ENCODE peak calls at places on chromosomes 4 and X, in four cellular contexts. S, Z, P and J are unnamed samples.

GRCh38 chrX:18415386-18415785 is 10.0 kb upstream of the CDKL5 start:
- DNase-seq in S (peak), P (no peak), Z (no peak), J (no peak)

GRCh38 chr4:179695175-179695574 is 2252.9 kb upstream of the AGA start:
- DNase-seq in P (no peak), S (peak), Z (no peak), J (no peak)

GRCh38 chr4:54290980-54291379 is 61.9 kb downstream of the PDGFRA start:
- DNase-seq in S (no peak), P (no peak), Z (no peak), J (no peak)

GRCh38 chrX:150483576-150483975 is 84.8 kb upstream of the MTM1 start:
- DNase-seq in Z (no peak), P (no peak), S (no peak), J (no peak)

GRCh38 chr4:41413670-41414069 is 124.3 kb upstream of the LIMCH1 start:
- DNase-seq in P (no peak), S (peak), Z (no peak), J (no peak)

GRCh38 chr4:179130122-179130714 is 1688.0 kb upstream of the AGA start:
- DNase-seq in S (no peak), Z (no peak), P (no peak), J (no peak)

GRCh38 chr4:20422398-20422797 is 170.7 kb downstream of the SLIT2 start:
- DNase-seq in Z (no peak), S (peak), P (peak), J (peak)

GRCh38 chr4:98466868-98467599 is 191.4 kb downstream of the TSPAN5 start:
- DNase-seq in Z (no peak), S (no peak), P (no peak), J (no peak)

GRCh38 chr4:94457692-94458106 is 6.0 kb downstream of the PDLIM5 start:
- DNase-seq in Z (no peak), S (peak), P (no peak), J (no peak)

GRCh38 chrX:133726211-133726630 is 259.2 kb downstream of the GPC3 start:
- DNase-seq in P (peak), Z (no peak), S (peak), J (peak)

GRCh38 chr4:101178731-101179130 is 168.6 kb downstream of the PPP3CA start:
- DNase-seq in S (no peak), P (no peak), Z (no peak), J (no peak)

GRCh38 chr4:157751631-157752030 is 421.2 kb downstream of the GASK1B start:
- DNase-seq in Z (no peak), S (no peak), P (no peak), J (no peak)

GRCh38 chrX:53494427-53494826 is 60.3 kb upstream of the HSD17B10 start:
- DNase-seq in P (no peak), S (peak), Z (peak), J (no peak)

GRCh38 chr4:183544109-183544508 is 39.3 kb downstream of the ING2 start:
- DNase-seq in S (no peak), P (no peak), Z (no peak), J (no peak)

GRCh38 chr4:124121511-124121934 is 591.0 kb downstream of the ANKRD50 start:
- DNase-seq in P (peak), Z (no peak), S (peak), J (peak)

GRCh38 chrX:24190500-24191156 is 41.1 kb downstream of the ZFX start:
- DNase-seq in P (no peak), S (peak), Z (no peak), J (no peak)

GRCh38 chrX:117120700-117121099 is 657.9 kb upstream of the CT83 start:
- DNase-seq in P (no peak), S (no peak), Z (no peak), J (no peak)

GRCh38 chr4:54230479-54231418 is 1.7 kb downstream of the PDGFRA start:
- DNase-seq in P (no peak), Z (peak), S (peak), J (no peak)

GRCh38 chrX:103733017-103733416 is 22.3 kb downstream of the TMEM31 start:
- DNase-seq in Z (no peak), P (no peak), S (no peak), J (no peak)

GRCh38 chr4:8829584-8829983 is 42.1 kb downstream of the HMX1 start:
- DNase-seq in Z (no peak), P (no peak), S (no peak), J (no peak)

GRCh38 chr4:151620066-151620465 is 140.7 kb downstream of the GATB start:
- DNase-seq in S (no peak), P (no peak), Z (no peak), J (no peak)

GRCh38 chr4:158566860-158567259 is 45.2 kb downstream of the RXFP1 start:
- DNase-seq in P (no peak), Z (no peak), S (no peak), J (no peak)

GRCh38 chr4:155060873-155061272 is 147.6 kb upstream of the NPY2R start:
- DNase-seq in P (no peak), Z (no peak), S (no peak), J (no peak)

GRCh38 chr4:40924096-40924792 is 174.5 kb downstream of the NSUN7 start:
- DNase-seq in P (peak), S (peak), Z (peak), J (no peak)

GRCh38 chrX:107000013-107000515 is at the start of gene MORC4:
- DNase-seq in Z (peak), P (peak), S (peak), J (peak)

GRCh38 chrX:20967725-20968124 is 406.5 kb upstream of the CNKSR2 start:
- DNase-seq in Z (no peak), S (no peak), P (no peak), J (no peak)

GRCh38 chr4:185204238-185204910 is 574 bp upstream of the CFAP97 start:
- DNase-seq in S (no peak), P (no peak), Z (no peak), J (no peak)

GRCh38 chr4:101795704-101796103 is 5.2 kb downstream of the BANK1 start:
- DNase-seq in S (no peak), Z (no peak), P (no peak), J (no peak)

GRCh38 chr4:23680616-23681518 is 209.0 kb downstream of the PPARGC1A start:
- DNase-seq in S (peak), Z (no peak), P (no peak), J (no peak)

GRCh38 chr4:58553031-58553430 is 1442.8 kb upstream of the IGFBP7 start:
- DNase-seq in S (no peak), P (no peak), Z (no peak), J (no peak)

GRCh38 chr4:150961566-150961965 is 53.5 kb downstream of the LRBA start:
- DNase-seq in Z (no peak), P (no peak), S (no peak), J (no peak)

GRCh38 chrX:103063918-103064434 is at the start of gene BEX1:
- DNase-seq in P (no peak), S (peak), Z (no peak), J (no peak)

GRCh38 chr4:107666134-107666533 is 53.9 kb downstream of the PAPSS1 start:
- DNase-seq in S (peak), Z (no peak), P (no peak), J (no peak)

GRCh38 chr4:105146286-105147219 is at the start of gene TET2:
- DNase-seq in S (peak), Z (peak), P (peak), J (peak)

GRCh38 chr4:85603437-85604336 is 128.7 kb downstream of the ARHGAP24 start:
- DNase-seq in P (no peak), S (peak), Z (no peak), J (no peak)

GRCh38 chr4:16794816-16795445 is 103.5 kb downstream of the LDB2 start:
- DNase-seq in P (peak), S (peak), Z (peak), J (no peak)

GRCh38 chr4:140826701-140827027 is 70.5 kb upstream of the TBC1D9 start:
- DNase-seq in P (no peak), Z (no peak), S (no peak), J (no peak)
- H3K27ac ChIP-seq in P (no peak), Z (no peak), S (no peak), J (no peak)

DNA sequence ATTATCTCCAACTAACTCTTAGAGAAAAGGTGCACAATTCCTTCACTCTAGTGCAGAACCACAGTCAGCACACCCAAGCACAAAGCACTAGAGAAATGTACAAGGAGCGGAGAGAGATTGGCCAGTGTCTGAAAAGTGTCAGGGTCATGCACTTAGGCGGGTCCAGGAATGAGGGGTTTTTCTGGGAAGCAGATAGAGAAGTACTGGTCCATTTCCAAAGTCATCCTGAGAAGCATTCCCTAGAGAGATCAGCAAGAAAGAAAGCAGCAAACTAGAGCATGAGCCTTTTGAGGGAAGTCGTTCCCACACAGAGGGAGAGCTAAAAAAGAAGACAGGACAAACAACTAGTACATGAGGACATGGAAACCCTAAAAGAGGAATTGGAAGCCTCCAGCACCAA is 168.1 kb upstream of the MAP3K15 start:
- DNase-seq in P (no peak), Z (no peak), S (peak), J (no peak)
- H3K27ac ChIP-seq in P (no peak), Z (no peak), S (no peak), J (peak)

GRCh38 chrX:1486749-1487361 is 34.1 kb upstream of the ASMTL start:
- DNase-seq in Z (no peak), P (no peak), S (no peak), J (no peak)

GRCh38 chrX:1484638-1485019 is 31.9 kb upstream of the ASMTL start:
- DNase-seq in S (no peak), Z (no peak), P (no peak), J (no peak)

GRCh38 chrX:1485033-1485432 is 32.3 kb upstream of the ASMTL start:
- DNase-seq in Z (no peak), S (no peak), P (no peak), J (no peak)

GRCh38 chrX:1487401-1487800 is 34.7 kb upstream of the ASMTL start:
- DNase-seq in Z (no peak), P (no peak), S (no peak), J (no peak)

GRCh38 chrX:1486177-1486576 is 33.5 kb upstream of the ASMTL start:
- DNase-seq in Z (no peak), P (no peak), S (no peak), J (no peak)
- H3K27ac ChIP-seq in Z (no peak), P (no peak), S (no peak), J (no peak)

GRCh38 chrX:70434914-70435586 is 9.6 kb upstream of the DLG3 start:
- DNase-seq in P (no peak), Z (peak), S (peak), J (no peak)
- H3K27ac ChIP-seq in P (no peak), Z (peak), S (peak), J (no peak)

GRCh38 chrX:10049246-10049645 is 82.1 kb downstream of the CLDN34 start:
- DNase-seq in P (no peak), S (no peak), Z (no peak), J (no peak)
- H3K27ac ChIP-seq in P (no peak), S (no peak), Z (no peak), J (peak)

GRCh38 chr4:113563691-113564378 is 197.7 kb downstream of the CAMK2D start:
- DNase-seq in P (no peak), Z (no peak), S (no peak), J (no peak)

GRCh38 chr4:113559947-113560346 is 201.6 kb downstream of the CAMK2D start:
- DNase-seq in S (no peak), P (no peak), Z (no peak), J (no peak)

GRCh38 chr4:113561758-113562157 is 199.8 kb downstream of the CAMK2D start:
- DNase-seq in S (no peak), P (no peak), Z (no peak), J (no peak)

GRCh38 chr4:113561092-113561491 is 200.4 kb downstream of the CAMK2D start:
- DNase-seq in P (no peak), Z (no peak), S (no peak), J (no peak)

DNA sequence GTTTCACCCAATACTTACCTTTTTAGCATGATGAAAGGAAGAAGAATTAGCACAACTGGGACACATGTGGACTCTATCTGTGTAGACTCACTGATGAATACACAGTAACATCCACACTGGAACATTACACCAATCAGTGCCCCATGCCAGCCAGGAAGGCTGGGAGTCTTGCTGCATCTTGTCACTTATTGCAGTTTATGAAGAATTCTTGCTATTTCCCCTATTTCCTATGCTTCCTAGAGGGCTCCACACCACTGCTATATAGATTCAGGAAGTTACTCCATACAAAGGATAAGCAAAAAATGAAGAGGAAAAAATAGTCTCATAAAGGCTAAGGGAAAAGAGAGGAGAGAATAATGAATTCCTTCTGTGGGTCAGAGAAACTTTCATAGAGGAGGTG is 201.0 kb downstream of the CAMK2D start:
- DNase-seq in S (peak), P (no peak), Z (no peak), J (no peak)
- H3K27ac ChIP-seq in S (no peak), P (no peak), Z (no peak), J (no peak)

DNA sequence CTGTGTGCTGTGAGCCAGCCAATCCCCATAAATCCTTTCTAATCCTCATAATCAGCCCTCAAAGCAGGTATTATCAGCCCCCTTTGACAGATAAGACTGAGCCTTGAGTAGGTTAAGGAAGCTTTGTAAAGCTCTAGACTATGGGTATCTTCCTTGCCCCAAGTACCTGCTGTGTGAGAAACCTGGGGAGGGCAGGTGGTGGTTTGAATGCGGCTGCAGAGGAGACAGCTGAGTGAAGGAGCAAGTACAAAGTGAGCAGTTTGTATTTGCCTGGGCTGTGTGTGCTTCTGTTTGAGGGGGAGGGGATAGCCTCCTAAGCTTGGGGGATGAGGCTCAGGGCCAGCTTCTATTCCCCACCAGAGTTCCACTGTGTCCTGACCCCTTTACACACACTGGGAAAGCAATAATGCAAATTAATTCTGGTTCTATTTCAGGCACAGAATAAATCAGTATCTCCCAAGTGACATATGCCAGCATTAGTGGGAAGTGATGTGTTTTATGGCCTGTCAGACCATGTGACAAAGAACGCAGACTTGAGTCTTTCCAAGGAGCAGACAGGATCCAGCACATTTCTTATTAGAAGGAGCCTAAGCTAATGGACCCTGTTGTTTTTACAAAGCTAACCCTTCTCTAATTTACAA is 63.5 kb downstream of the EVC start:
- DNase-seq in Z (no peak), S (no peak), P (no peak), J (no peak)
- H3K27ac ChIP-seq in Z (no peak), S (no peak), P (no peak), J (peak)

GRCh38 chr4:87025023-87025613 is 90.3 kb downstream of the AFF1 start:
- DNase-seq in S (no peak), Z (no peak), P (no peak), J (no peak)
- H3K27ac ChIP-seq in S (no peak), Z (peak), P (no peak), J (no peak)

DNA sequence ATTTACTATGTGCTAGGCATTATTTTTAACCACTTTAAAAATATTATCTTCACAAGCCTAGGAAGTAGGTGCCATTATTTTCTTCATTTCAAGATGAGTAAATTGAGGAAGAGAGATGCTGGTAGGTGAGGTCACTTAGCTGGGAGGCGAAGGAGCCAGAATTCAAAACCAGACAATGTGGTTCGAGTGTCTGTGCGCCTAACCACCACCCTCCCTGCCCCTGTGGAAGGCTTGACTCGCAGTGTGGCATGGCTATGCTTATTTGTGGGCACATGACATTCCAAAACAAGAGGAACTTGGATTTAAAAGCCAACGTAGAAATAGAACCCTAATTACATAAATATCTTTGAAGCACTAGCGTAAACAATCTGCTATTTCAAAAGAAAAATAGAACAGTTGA is 226.6 kb upstream of the PITX2 start:
- DNase-seq in P (no peak), Z (no peak), S (no peak), J (no peak)
- H3K27ac ChIP-seq in P (no peak), Z (no peak), S (no peak), J (no peak)

GRCh38 chr4:82380831-82381230 is 7.0 kb upstream of the HNRNPD start:
- DNase-seq in S (no peak), P (no peak), Z (no peak), J (no peak)
- H3K27ac ChIP-seq in S (peak), P (no peak), Z (no peak), J (no peak)